ENCODE peak calls at places on chromosomes 11 and 22, in four cellular contexts. Q is WERI-Rb-1, F is AG04450, U is heart left ventricle. I is an unnamed sample.

GRCh38 chr22:20514658-20515406 is 7.4 kb downstream of the MED15 start:
- DNase-seq in U (no peak), Q (no peak), F (peak), I (no peak)

GRCh38 chr11:131978351-131978750 is 607.9 kb downstream of the NTM start:
- DNase-seq in F (no peak), U (no peak), Q (no peak), I (no peak)

GRCh38 chr11:14974021-14974698 is 2.0 kb upstream of the CALCA start:
- DNase-seq in U (no peak), Q (no peak), F (no peak), I (no peak)

GRCh38 chr11:125170406-125171031 is 6.0 kb downstream of the PKNOX2 start:
- DNase-seq in U (peak), F (peak), Q (peak), I (no peak)

GRCh38 chr11:76579047-76579751 is 91.3 kb downstream of the LRRC32 start:
- DNase-seq in Q (no peak), U (peak), F (no peak), I (no peak)

GRCh38 chr22:45318168-45318557 is 8.4 kb downstream of the FAM118A start:
- DNase-seq in F (peak), U (peak), Q (no peak), I (peak)

GRCh38 chr11:130762342-130763037 is 153.8 kb downstream of the SNX19 start:
- DNase-seq in F (no peak), U (no peak), Q (no peak), I (no peak)

GRCh38 chr11:2662430-2663299 is 37.1 kb downstream of the KCNQ1OT1 start:
- DNase-seq in U (peak), Q (no peak), F (no peak), I (no peak)

GRCh38 chr11:37881741-37882140 is 1283.7 kb upstream of the RAG2 start:
- DNase-seq in F (no peak), U (no peak), Q (no peak), I (no peak)

GRCh38 chr11:122180435-122180834 is 64.4 kb upstream of the BLID start:
- DNase-seq in U (no peak), F (peak), Q (no peak), I (no peak)

GRCh38 chr11:11555228-11555627 is 66.6 kb downstream of the GALNT18 start:
- DNase-seq in Q (peak), F (no peak), U (peak), I (peak)

GRCh38 chr11:118003021-118003423 is 16.8 kb downstream of the IL10RA start:
- DNase-seq in U (no peak), F (no peak), Q (no peak), I (no peak)

GRCh38 chr11:93822359-93822758 is 28.1 kb downstream of the VSTM5 start:
- DNase-seq in Q (no peak), F (no peak), U (no peak), I (no peak)

GRCh38 chr22:44020981-44021380 is 3.1 kb upstream of the PARVB start:
- DNase-seq in F (no peak), U (no peak), Q (no peak), I (no peak)

GRCh38 chr11:71120346-71120963 is 131.9 kb downstream of the SHANK2 start:
- DNase-seq in U (no peak), F (no peak), Q (peak), I (no peak)

GRCh38 chr11:14275081-14275480 is 83.9 kb downstream of the RRAS2 start:
- DNase-seq in U (no peak), Q (no peak), F (no peak), I (no peak)

GRCh38 chr22:45757068-45757467 is 85.4 kb downstream of the ATXN10 start:
- DNase-seq in U (peak), Q (no peak), F (no peak), I (peak)

GRCh38 chr11:131685906-131686305 is 315.5 kb downstream of the NTM start:
- DNase-seq in U (no peak), F (no peak), Q (no peak), I (no peak)

GRCh38 chr22:46866591-46866990 is 104.1 kb downstream of the TBC1D22A start:
- DNase-seq in U (no peak), Q (no peak), F (peak), I (no peak)

GRCh38 chr11:62552931-62553838 is 6.6 kb upstream of the AHNAK start:
- DNase-seq in U (peak), Q (peak), F (peak), I (peak)

GRCh38 chr11:69479591-69480271 is 1.7 kb upstream of the LINC01488 start:
- DNase-seq in Q (no peak), U (peak), F (no peak), I (no peak)

DNA sequence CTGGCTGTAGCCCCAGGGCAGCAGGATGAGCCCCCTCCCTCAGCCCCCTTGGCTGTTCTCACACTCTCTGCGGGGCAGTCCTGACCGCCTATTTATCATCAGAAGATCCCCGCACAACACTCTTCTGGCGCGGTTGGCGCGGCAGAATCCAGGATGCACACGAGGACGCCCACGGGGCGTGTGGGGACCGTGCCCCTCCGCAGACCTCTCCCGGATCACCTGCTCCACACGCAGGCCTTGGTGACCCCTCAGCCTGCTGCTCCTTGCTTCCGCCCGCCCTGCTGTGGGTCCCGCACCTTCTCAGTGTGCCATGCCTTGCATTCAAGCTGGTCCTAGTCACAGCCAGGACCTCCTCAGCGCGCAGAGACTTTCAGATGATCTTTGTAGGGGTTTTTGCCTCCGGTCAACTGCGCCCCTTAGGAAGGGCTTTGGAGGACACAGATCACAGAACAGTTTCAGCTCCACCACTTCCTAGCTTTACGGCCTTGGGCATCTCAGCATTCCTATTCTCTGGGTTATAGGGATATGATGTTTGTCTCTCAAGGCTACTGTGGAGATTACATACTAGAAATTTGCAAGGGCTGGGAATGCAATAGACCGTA is 841 bp upstream of the TUB start:
- DNase-seq in U (no peak), F (no peak), Q (no peak), I (no peak)
- H3K4me3 ChIP-seq in U (peak), F (peak), Q (no peak), I (peak)

DNA sequence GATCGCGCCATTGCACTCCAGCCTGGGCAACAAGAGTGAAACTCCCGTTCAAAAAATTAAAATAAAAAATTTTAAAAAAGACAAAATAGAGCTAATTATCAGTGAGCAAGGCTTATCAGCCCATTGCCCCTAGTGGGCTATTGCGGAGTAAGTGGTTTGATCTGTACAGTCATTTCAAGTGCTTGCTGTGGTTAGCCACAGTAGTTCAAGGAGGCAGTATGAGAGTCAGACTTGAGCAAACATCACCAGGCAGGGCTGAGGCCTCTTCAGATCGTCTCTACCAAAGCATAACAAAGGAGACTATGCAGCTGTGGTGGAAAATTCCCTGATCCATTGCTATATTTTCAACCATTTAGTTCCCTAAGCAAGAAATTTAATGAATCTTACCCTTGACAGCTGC is 4.3 kb upstream of the SBF2 start:
- DNase-seq in U (no peak), F (peak), Q (no peak), I (no peak)
- TF ChIP-seq CTCF in U (no peak), F (peak), Q (peak), I (peak)

GRCh38 chr11:64317325-64317960 is at the start of gene TRMT112:
- DNase-seq in U (peak), F (peak), Q (peak), I (peak)

GRCh38 chr11:64314805-64315561 is 2.4 kb downstream of the TRMT112 start:
- DNase-seq in F (no peak), Q (no peak), U (no peak), I (no peak)

GRCh38 chr11:64312947-64313346 is 4.4 kb downstream of the TRMT112 start:
- DNase-seq in U (no peak), Q (no peak), F (no peak), I (no peak)

GRCh38 chr11:64314146-64314804 is 3.1 kb downstream of the TRMT112 start:
- DNase-seq in U (no peak), F (no peak), Q (no peak), I (no peak)

GRCh38 chr11:64313491-64314145 is 3.7 kb downstream of the TRMT112 start:
- DNase-seq in F (no peak), U (peak), Q (no peak), I (no peak)
- H3K4me3 ChIP-seq in F (no peak), U (peak), Q (no peak), I (no peak)

GRCh38 chr11:79156031-79156430 is 284.8 kb downstream of the TENM4 start:
- DNase-seq in Q (no peak), U (no peak), F (no peak), I (no peak)

GRCh38 chr11:79160786-79161403 is 279.9 kb downstream of the TENM4 start:
- DNase-seq in Q (no peak), U (no peak), F (no peak), I (no peak)

GRCh38 chr11:79155237-79155636 is 285.6 kb downstream of the TENM4 start:
- DNase-seq in F (no peak), Q (no peak), U (no peak), I (no peak)

GRCh38 chr11:79157738-79158137 is 283.1 kb downstream of the TENM4 start:
- DNase-seq in F (no peak), U (no peak), Q (no peak), I (no peak)

DNA sequence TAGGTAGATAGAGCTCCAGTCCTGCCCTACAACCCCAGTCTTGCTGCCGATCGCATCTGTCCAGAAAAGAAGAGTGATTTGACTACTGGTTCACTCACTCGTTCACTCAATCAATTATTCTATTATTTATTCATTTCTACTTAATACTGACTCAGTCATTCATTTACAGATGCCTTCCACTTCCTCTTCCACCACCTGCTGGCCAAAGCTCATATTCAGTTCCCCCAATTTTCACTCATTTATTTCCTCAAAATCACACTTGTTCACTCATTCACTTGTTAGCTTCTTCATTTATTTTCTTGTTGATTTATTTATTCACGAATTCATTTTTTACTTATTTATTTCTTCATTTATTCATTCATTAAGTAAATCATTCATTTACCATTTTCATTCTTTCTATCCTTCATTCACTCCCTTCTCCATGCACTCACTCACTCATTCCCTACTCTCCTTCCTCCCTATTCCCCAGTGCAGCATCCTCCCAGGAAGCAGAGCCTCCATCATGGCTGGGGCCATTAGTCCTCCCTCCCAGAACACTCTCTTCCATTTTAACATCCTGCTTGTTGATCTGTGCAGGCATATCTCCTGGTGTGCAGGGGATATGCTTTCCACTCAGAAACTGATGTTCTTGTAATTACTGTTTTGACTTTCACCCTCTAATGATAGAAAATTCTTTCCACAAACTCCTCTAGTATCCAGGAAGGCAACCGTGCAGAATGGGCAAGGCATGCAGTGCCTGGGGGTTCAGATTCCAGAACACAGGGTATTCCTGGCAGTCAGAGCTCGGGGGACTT is 281.0 kb downstream of the TENM4 start:
- DNase-seq in Q (no peak), U (no peak), F (no peak), I (no peak)
- TF ChIP-seq CTCF in Q (peak), U (no peak), F (peak), I (peak)

DNA sequence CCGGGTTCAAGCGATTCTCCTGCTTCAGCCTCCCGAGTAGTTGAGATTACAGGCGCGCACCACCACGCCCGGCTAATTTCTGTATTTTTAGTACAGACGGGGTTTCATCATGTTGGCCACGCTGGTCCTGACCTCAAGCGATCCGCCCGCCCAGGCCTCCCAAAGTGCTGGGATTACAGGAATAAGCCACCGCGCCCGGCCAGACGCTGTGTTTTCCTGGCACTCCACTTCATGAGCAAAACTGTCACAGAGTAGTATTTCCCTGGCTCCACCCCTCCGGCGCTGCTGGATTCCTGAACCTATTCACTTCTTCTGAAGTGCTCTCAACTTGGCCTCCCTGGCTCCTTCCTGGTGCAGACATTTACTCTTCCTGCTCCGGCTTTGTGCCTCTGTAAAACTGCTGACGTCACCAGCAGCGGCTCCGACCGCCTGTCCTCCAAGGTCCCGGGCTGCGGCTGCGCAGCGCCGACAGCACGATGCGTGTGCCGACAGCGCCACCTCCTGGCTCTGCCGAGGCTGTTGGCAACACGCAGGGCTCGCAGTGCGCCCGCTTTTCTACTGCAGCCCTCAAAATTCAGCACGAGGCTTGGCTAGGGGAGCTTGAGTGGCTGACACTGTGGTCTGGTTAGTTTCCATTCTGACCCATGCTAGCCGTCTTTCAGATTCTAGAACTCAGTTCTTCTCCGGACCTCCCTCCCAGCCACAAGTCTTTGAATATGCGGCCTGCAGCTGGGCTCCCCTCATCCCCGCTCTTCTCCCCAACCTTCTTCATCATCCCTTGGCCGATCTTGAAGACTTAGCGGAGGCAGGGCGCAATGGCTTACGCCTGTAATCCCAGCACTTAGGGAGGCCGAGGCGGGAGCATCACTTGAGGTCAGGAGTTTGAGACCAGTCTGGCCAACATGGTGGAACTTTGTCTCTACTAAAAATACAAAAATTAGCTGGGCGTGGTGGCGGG is 36.6 kb downstream of the APOL3 start:
- DNase-seq in Q (peak), U (peak), F (peak), I (peak)
- H3K4me3 ChIP-seq in Q (peak), U (peak), F (peak), I (peak)

DNA sequence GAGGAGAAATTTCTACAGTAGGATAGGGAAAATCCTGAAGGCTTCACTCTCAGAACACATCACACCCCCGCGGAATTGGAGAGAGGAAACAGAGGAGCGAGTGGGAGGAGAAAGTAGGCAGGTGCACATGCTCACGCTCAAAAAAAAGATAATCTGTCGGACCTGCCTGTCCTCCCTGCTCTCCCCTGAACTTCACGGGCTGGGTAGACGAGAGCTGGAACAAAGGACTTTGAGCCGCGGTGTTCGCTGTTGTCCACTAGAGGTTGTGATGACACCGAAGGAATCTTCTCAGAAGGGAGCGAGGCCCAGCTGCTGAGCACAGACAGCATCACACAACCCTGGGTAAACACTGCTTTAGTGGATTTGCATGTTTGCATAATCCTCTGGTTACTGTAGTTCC is 5.0 kb downstream of the SEZ6L start:
- DNase-seq in U (no peak), Q (peak), F (no peak), I (no peak)
- TF ChIP-seq CTCF in U (no peak), Q (peak), F (no peak), I (no peak)

GRCh38 chr11:65903068-65903481 is 2.9 kb upstream of the FOSL1 start:
- DNase-seq in Q (no peak), U (no peak), F (no peak), I (no peak)
- H3K4me3 ChIP-seq in Q (no peak), U (no peak), F (peak), I (no peak)

DNA sequence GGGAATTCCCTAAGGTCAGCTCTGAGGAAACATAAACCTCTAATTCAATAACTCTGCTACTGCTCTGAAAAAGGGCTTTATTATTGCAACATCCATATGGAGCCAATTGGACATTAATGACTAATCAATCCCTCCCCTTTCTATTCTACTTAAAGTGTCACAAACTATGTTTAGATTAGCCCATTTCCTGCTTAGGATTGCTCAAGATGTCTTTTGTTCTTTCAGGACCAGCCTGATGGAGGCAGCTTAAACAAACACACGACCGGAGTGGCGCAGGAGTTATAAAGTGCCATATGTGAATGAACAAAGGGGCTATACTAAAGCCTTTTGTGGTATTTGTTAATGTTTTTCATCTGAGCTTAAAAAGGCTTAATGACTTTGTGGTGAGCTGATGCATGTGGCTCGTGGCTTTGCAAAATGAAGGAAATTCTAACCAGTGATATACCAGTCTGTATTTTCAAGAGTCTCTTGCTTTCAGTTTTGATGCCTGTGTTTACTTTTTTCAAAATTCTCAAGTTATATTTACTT is 354.4 kb downstream of the SOX6 start:
- DNase-seq in U (no peak), Q (peak), F (peak), I (peak)
- TF ChIP-seq CTCF in U (no peak), Q (no peak), F (no peak), I (no peak)

GRCh38 chr11:82960000-82960778 is 58.7 kb downstream of the DDIAS start:
- DNase-seq in F (no peak), U (no peak), Q (no peak), I (no peak)
- H3K4me3 ChIP-seq in F (no peak), U (no peak), Q (no peak), I (no peak)

I was measured in retinal pigment epithelial cell.